ENCODE peak calls at places on chromosomes 12 and 14, in ten cellular contexts. L is NCI-H1092; R is sciatic nerve; F is cardiac fibroblast; O is activated CD4-positive, alpha-beta T cell treated with anti-CD3 and anti-CD28 coated beads, Interleukin-2, amount 10 ng/mL, durations not matched to agents 7 days and 5 days; W is tibial artery; K is epithelial cell of esophagus; D is Peyer's patch; N is ELF-1; Y is adrenal gland. J is an unnamed sample.

GRCh38 chr12:92365333-92365732 is 219.7 kb upstream of the BTG1 start:
- DNase-seq in L (no peak), D (no peak), W (no peak), K (no peak), R (no peak), O (no peak), F (no peak), N (no peak), Y (no peak), J (no peak)

GRCh38 chr14:40447032-40447431 is 1014.8 kb upstream of the FBXO33 start:
- DNase-seq in R (no peak), N (no peak), O (no peak), F (no peak), Y (no peak), D (no peak), W (no peak), L (no peak), K (peak; percentile 54), J (no peak)

GRCh38 chr14:66634876-66635275 is 126.9 kb downstream of the GPHN start:
- DNase-seq in L (no peak), O (no peak), D (no peak), N (no peak), F (peak; percentile 9), Y (no peak), R (no peak), W (no peak), K (no peak), J (no peak)

GRCh38 chr14:78157855-78158436 is 12.2 kb upstream of the NRXN3 start:
- DNase-seq in D (no peak), O (peak; percentile 20), Y (peak; percentile 26), L (no peak), N (peak; percentile 17), F (peak; percentile 9), K (peak; percentile 61), W (no peak), R (no peak), J (no peak)

GRCh38 chr14:40004871-40005503 is 572.8 kb upstream of the FBXO33 start:
- DNase-seq in K (no peak), O (no peak), N (no peak), L (no peak), R (no peak), F (no peak), W (no peak), D (no peak), Y (no peak), J (no peak)

GRCh38 chr12:124688356-124688992 is 121.1 kb upstream of the NCOR2 start:
- DNase-seq in D (no peak), F (no peak), R (no peak), O (no peak), L (no peak), N (no peak), W (no peak), Y (no peak), K (no peak), J (no peak)

GRCh38 chr12:80056845-80057244 is 42.5 kb upstream of the OTOGL start:
- DNase-seq in D (no peak), K (no peak), L (no peak), N (no peak), O (no peak), W (no peak), Y (peak; percentile 49), R (no peak), F (peak; percentile 46), J (no peak)

GRCh38 chr14:65478596-65478995 is 66.1 kb downstream of the FUT8 start:
- DNase-seq in F (peak; percentile 61), R (no peak), O (no peak), N (no peak), W (no peak), D (no peak), Y (no peak), L (no peak), K (peak; percentile 65), J (no peak)

GRCh38 chr12:128609861-128610260 is 213.9 kb downstream of the SLC15A4 start:
- DNase-seq in K (no peak), R (no peak), D (no peak), W (peak; percentile 1), O (no peak), L (no peak), F (no peak), Y (no peak), N (peak; percentile 19), J (no peak)

GRCh38 chr14:30943694-30944093 is 69.3 kb downstream of the COCH start:
- DNase-seq in N (no peak), L (no peak), O (no peak), W (no peak), D (no peak), F (no peak), Y (no peak), R (no peak), K (no peak), J (no peak)

GRCh38 chr12:20442322-20442721 is 74.0 kb downstream of the PDE3A start:
- DNase-seq in O (no peak), N (no peak), K (no peak), L (no peak), R (no peak), F (no peak), Y (no peak), D (no peak), W (no peak), J (no peak)